ENCODE peak calls at places on chromosomes 12 and 14, in ten cellular contexts. T is neural progenitor cell; I is pancreas; F is adipocyte; R is CD8-positive, alpha-beta T cell; W is trophoblast cell; O is H1; P is heart left ventricle; M is colonic mucosa; U is aorta. S is an unnamed sample.

GRCh38 chr12:50086148-50086547 is 1.0 kb downstream of the SMARCD1 start:
- DNase-seq in T (no peak), I (no peak), F (no peak), R (no peak), W (no peak), O (no peak), P (no peak), M (no peak), U (peak; percentile 49), S (no peak)

GRCh38 chr14:35826952-35827416 is 846 bp downstream of the BRMS1L start:
- DNase-seq in T (no peak), I (no peak), F (no peak), R (no peak), W (no peak), O (no peak), P (no peak), M (no peak), U (no peak), S (no peak)

GRCh38 chr14:69259531-69260245 is at the start of gene GALNT16:
- DNase-seq in T (peak; percentile 86), I (peak; percentile 40), F (peak; percentile 78), R (no peak), W (no peak), O (peak; percentile 84), P (peak; percentile 73), M (peak; percentile 29), U (no peak), S (peak; percentile 49)

GRCh38 chr12:30847259-30847658 is 79.3 kb upstream of the TSPAN11 start:
- DNase-seq in T (peak; percentile 83), I (no peak), F (peak; percentile 87), R (no peak), W (peak; percentile 38), O (no peak), P (no peak), M (peak; percentile 36), U (no peak), S (no peak)

GRCh38 chr14:99513946-99514551 is 32.8 kb downstream of the CCNK start:
- DNase-seq in T (no peak), I (peak; percentile 12), F (no peak), R (no peak), W (no peak), O (peak; percentile 45), P (peak; percentile 17), M (peak; percentile 12), U (no peak), S (no peak)

GRCh38 chr12:53381739-53382630 is 2.0 kb downstream of the SP1 start:
- DNase-seq in T (peak; percentile 74), I (peak; percentile 79), F (peak; percentile 78), R (peak; percentile 43), W (peak; percentile 62), O (peak; percentile 56), P (peak; percentile 62), M (peak; percentile 68), U (peak; percentile 76), S (peak; percentile 87)

GRCh38 chr14:26597136-26598080 is at the start of gene NOVA1:
- DNase-seq in T (peak; percentile 75), I (peak; percentile 10), F (peak; percentile 52), R (no peak), W (no peak), O (peak; percentile 72), P (peak; percentile 31), M (peak; percentile 38), U (peak; percentile 50), S (peak; percentile 20)

GRCh38 chr12:132432721-132433577 is 57.0 kb upstream of the FBRSL1 start:
- DNase-seq in T (no peak), I (no peak), F (peak; percentile 68), R (no peak), W (no peak), O (no peak), P (peak; percentile 53), M (no peak), U (no peak), S (peak; percentile 82)

GRCh38 chr14:36217732-36218131 is 41.2 kb upstream of the PTCSC3 start:
- DNase-seq in T (no peak), I (no peak), F (no peak), R (no peak), W (no peak), O (no peak), P (no peak), M (no peak), U (no peak), S (no peak)

GRCh38 chr12:7781274-7781673 is 7.9 kb upstream of the NANOG start:
- DNase-seq in T (no peak), I (no peak), F (no peak), R (no peak), W (no peak), O (no peak), P (no peak), M (no peak), U (no peak), S (no peak)

GRCh38 chr14:91144425-91145145 is 30.7 kb downstream of the DGLUCY start:
- DNase-seq in T (peak; percentile 27), I (no peak), F (peak; percentile 58), R (no peak), W (no peak), O (no peak), P (no peak), M (no peak), U (no peak), S (no peak)

GRCh38 chr12:65305346-65305950 is 27.0 kb downstream of the MSRB3 start:
- DNase-seq in T (no peak), I (no peak), F (no peak), R (no peak), W (no peak), O (no peak), P (no peak), M (no peak), U (no peak), S (no peak)

GRCh38 chr14:103738706-103739451 is 23.3 kb downstream of the ZFYVE21 start:
- DNase-seq in T (no peak), I (peak; percentile 7), F (no peak), R (no peak), W (no peak), O (no peak), P (no peak), M (no peak), U (no peak), S (no peak)

GRCh38 chr14:104750658-104751057 is 2.3 kb upstream of the SIVA1 start:
- DNase-seq in T (no peak), I (no peak), F (no peak), R (no peak), W (no peak), O (no peak), P (peak; percentile 18), M (no peak), U (no peak), S (peak; percentile 32)

GRCh38 chr12:52441320-52441911 is 7.2 kb upstream of the KRT75 start:
- DNase-seq in T (peak; percentile 18), I (no peak), F (no peak), R (no peak), W (peak; percentile 66), O (no peak), P (no peak), M (no peak), U (no peak), S (no peak)

DNA sequence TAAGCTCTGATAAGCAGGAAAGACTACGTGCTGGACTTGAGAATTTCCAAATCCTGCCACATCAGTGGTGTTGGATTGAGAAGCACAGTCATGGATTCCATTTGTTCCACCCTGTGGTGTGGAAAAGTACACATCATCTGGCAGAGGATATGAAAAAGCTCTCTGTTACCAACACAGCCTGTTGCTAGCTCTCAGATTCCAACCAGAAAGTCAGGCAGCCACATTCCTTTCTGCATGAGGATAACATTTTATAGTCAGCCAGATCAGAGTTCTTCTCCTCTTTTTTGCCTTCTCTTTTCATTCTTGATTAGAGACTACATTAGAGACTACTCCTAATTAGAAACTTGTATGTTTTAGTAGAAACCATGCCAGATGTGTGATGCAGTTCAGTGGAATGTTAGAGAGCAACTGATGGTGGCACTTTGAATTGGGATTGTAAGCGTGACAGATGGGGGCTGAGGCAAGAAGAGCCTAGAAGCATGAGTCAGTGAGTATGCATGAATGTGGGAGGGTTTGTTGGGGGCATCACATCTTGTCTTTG is 61.2 kb upstream of the STXBP6 start:
- DNase-seq in T (no peak), I (no peak), F (peak; percentile 97), R (no peak), W (peak; percentile 4), O (no peak), P (peak; percentile 34), M (no peak), U (no peak), S (no peak)
- H3K4me3 ChIP-seq in T (no peak overlapping the region), I (no peak overlapping the region), F (peak overlapping the region; percentile 49), R (no peak overlapping the region), W (no peak overlapping the region), O (no peak overlapping the region), P (peak overlapping the region; percentile 21), M (no peak overlapping the region), U (no peak overlapping the region), S (no peak overlapping the region)

GRCh38 chr12:93136243-93137015 is 207.3 kb upstream of the EEA1 start:
- DNase-seq in T (no peak), I (no peak), F (no peak), R (no peak), W (no peak), O (no peak), P (no peak), M (no peak), U (no peak), S (no peak)
- H3K4me1 ChIP-seq in T (peaks cover 16% of the 10 kb centered on the region), I (no peaks in the 10 kb centered on the region), F (peaks cover 41% of the 10 kb centered on the region), R (peaks cover 7% of the 10 kb centered on the region), W (peaks cover 5% of the 10 kb centered on the region), O (no peaks in the 10 kb centered on the region), P (peaks cover 5% of the 10 kb centered on the region), M (peaks cover 5% of the 10 kb centered on the region), U (no peaks in the 10 kb centered on the region), S (peaks cover 37% of the 10 kb centered on the region)

GRCh38 chr12:71764587-71765321 is 10.1 kb downstream of the RAB21 start:
- DNase-seq in T (no peak), I (no peak), F (no peak), R (no peak), W (no peak), O (no peak), P (no peak), M (no peak), U (no peak), S (no peak)

GRCh38 chr12:71759941-71760340 is 5.3 kb downstream of the RAB21 start:
- DNase-seq in T (no peak), I (no peak), F (no peak), R (no peak), W (no peak), O (no peak), P (no peak), M (no peak), U (no peak), S (no peak)

GRCh38 chr12:71756054-71756675 is 1.5 kb downstream of the RAB21 start:
- DNase-seq in T (no peak), I (no peak), F (peak; percentile 32), R (no peak), W (no peak), O (no peak), P (no peak), M (no peak), U (no peak), S (no peak)

GRCh38 chr12:71763682-71764379 is 9.2 kb downstream of the RAB21 start:
- DNase-seq in T (no peak), I (no peak), F (no peak), R (no peak), W (no peak), O (no peak), P (no peak), M (no peak), U (no peak), S (no peak)

GRCh38 chr12:71760471-71760870 is 5.8 kb downstream of the RAB21 start:
- DNase-seq in T (no peak), I (no peak), F (no peak), R (no peak), W (no peak), O (no peak), P (no peak), M (no peak), U (no peak), S (no peak)
- H3K36me3 ChIP-seq in T (peaks cover 4% of the 10 kb centered on the region), I (no peaks in the 10 kb centered on the region), F (peaks cover 22% of the 10 kb centered on the region), R (no peaks in the 10 kb centered on the region), W (peaks cover 2% of the 10 kb centered on the region), O (peaks cover 10% of the 10 kb centered on the region), P (peaks cover 22% of the 10 kb centered on the region), M (no peaks in the 10 kb centered on the region), U (no peaks in the 10 kb centered on the region), S (peaks cover 8% of the 10 kb centered on the region)

GRCh38 chr12:32754101-32754500 is 1.6 kb downstream of the YARS2 start:
- DNase-seq in T (no peak), I (no peak), F (no peak), R (no peak), W (no peak), O (no peak), P (no peak), M (no peak), U (no peak), S (no peak)
- H3K4me3 ChIP-seq in T (peak overlapping the region; percentile 91), I (no peak overlapping the region), F (peak overlapping the region; percentile 98), R (no peak overlapping the region), W (no peak overlapping the region), O (peak overlapping the region; percentile 99), P (peak overlapping the region; percentile 91), M (peak overlapping the region; percentile 92), U (no peak overlapping the region), S (peak overlapping the region; percentile 97)

S was measured in psoas muscle.